ENCODE peak calls at places on chromosomes 5 and 9, in four cellular contexts. U is fibroblast of lung, X is Caco-2, I is OCI-LY7. O is an unnamed sample. For H3K4me1, the result is how much of the 10 kb centered on the place peaks cover.

GRCh38 chr5:146515473-146516150 is 378 bp downstream of the GPR151 start:
- DNase-seq in U (no peak), X (no peak), I (no peak), O (no peak)

GRCh38 chr9:74960548-74960947 is 7.8 kb upstream of the C9orf40 start:
- DNase-seq in I (no peak), X (no peak), U (peak), O (no peak)

GRCh38 chr5:61974680-61975079 is 331.3 kb upstream of the KIF2A start:
- DNase-seq in X (no peak), I (no peak), U (no peak), O (no peak)

GRCh38 chr9:3398232-3398648 is 127.6 kb downstream of the RFX3 start:
- DNase-seq in U (no peak), I (peak), X (no peak), O (no peak)

GRCh38 chr5:96337048-96337781 is 95.8 kb downstream of the PCSK1 start:
- DNase-seq in X (peak), U (no peak), I (no peak), O (no peak)

GRCh38 chr5:127088226-127088625 is 14.9 kb upstream of the C5orf63 start:
- DNase-seq in I (no peak), X (no peak), U (peak), O (peak)

GRCh38 chr5:136501133-136501532 is 135.8 kb upstream of the TRPC7 start:
- DNase-seq in X (no peak), I (no peak), U (no peak), O (no peak)

GRCh38 chr9:83920469-83920941 is 727 bp downstream of the KIF27 start:
- DNase-seq in I (no peak), X (no peak), U (peak), O (no peak)

GRCh38 chr9:110995511-110996340 is 42.5 kb downstream of the LPAR1 start:
- DNase-seq in U (peak), X (no peak), I (no peak), O (no peak)

GRCh38 chr9:122806661-122807060 is 6.7 kb downstream of the OR1K1 start:
- DNase-seq in I (no peak), U (peak), X (no peak), O (no peak)

GRCh38 chr9:134641173-134641985 is at the start of gene COL5A1:
- DNase-seq in U (peak), I (no peak), X (peak), O (no peak)

GRCh38 chr9:120478208-120478607 is 101.8 kb downstream of the CDK5RAP2 start:
- DNase-seq in X (no peak), U (peak), I (no peak), O (no peak)

GRCh38 chr9:97388721-97389238 is 23.1 kb upstream of the TDRD7 start:
- DNase-seq in U (no peak), I (no peak), X (no peak), O (peak)

GRCh38 chr9:118575341-118576070 is 793.7 kb downstream of the BRINP1 start:
- DNase-seq in I (no peak), X (no peak), U (peak), O (no peak)

GRCh38 chr9:1049641-1050040 is 516 bp upstream of the DMRT2 start:
- DNase-seq in I (peak), U (no peak), X (no peak), O (no peak)

GRCh38 chr9:110691002-110691549 is 22.5 kb downstream of the MUSK start:
- DNase-seq in I (no peak), U (peak), X (no peak), O (peak)

GRCh38 chr9:89604463-89605180 is at the start of gene GADD45G:
- DNase-seq in U (peak), I (no peak), X (peak), O (peak)

GRCh38 chr9:126682928-126683697 is 69.4 kb downstream of the LMX1B start:
- DNase-seq in I (no peak), U (no peak), X (no peak), O (no peak)

GRCh38 chr5:142819816-142820215 is 49.6 kb downstream of the ARHGAP26 start:
- DNase-seq in I (no peak), U (no peak), X (no peak), O (no peak)

GRCh38 chr5:155080721-155081120 is 67.2 kb downstream of the KIF4B start:
- DNase-seq in I (no peak), U (peak), X (no peak), O (no peak)

GRCh38 chr9:134775552-134775951 is 105.1 kb upstream of the FCN2 start:
- DNase-seq in U (peak), I (no peak), X (no peak), O (no peak)

GRCh38 chr9:35277649-35278359 is 116.0 kb downstream of the UNC13B start:
- DNase-seq in I (no peak), X (no peak), U (peak), O (no peak)

GRCh38 chr5:150774145-150774544 is 4.4 kb upstream of the SMIM3 start:
- DNase-seq in X (no peak), I (no peak), U (peak), O (peak)

GRCh38 chr5:172534229-172535169 is 80.2 kb upstream of the SH3PXD2B start:
- DNase-seq in X (no peak), I (no peak), U (peak), O (no peak)

GRCh38 chr5:153463806-153464205 is 26.7 kb upstream of the GRIA1 start:
- DNase-seq in X (no peak), I (no peak), U (peak), O (no peak)

GRCh38 chr5:79873216-79873615 is 117.8 kb downstream of the MTX3 start:
- DNase-seq in U (no peak), X (no peak), I (no peak), O (no peak)

GRCh38 chr5:159082491-159082890 is 17.2 kb downstream of the EBF1 start:
- DNase-seq in U (no peak), X (no peak), I (no peak), O (no peak)

GRCh38 chr5:109874108-109874507 is 184.4 kb downstream of the MAN2A1 start:
- DNase-seq in U (no peak), I (no peak), X (no peak), O (no peak)

GRCh38 chr5:130479045-130479804 is 575.0 kb downstream of the CHSY3 start:
- DNase-seq in I (no peak), U (no peak), X (no peak), O (peak)

GRCh38 chr5:54645888-54646284 is 128.3 kb downstream of the SNX18 start:
- DNase-seq in I (no peak), X (no peak), U (no peak), O (no peak)

GRCh38 chr9:81207651-81208050 is 481.7 kb downstream of the TLE1 start:
- DNase-seq in I (no peak), X (no peak), U (no peak), O (no peak)

DNA sequence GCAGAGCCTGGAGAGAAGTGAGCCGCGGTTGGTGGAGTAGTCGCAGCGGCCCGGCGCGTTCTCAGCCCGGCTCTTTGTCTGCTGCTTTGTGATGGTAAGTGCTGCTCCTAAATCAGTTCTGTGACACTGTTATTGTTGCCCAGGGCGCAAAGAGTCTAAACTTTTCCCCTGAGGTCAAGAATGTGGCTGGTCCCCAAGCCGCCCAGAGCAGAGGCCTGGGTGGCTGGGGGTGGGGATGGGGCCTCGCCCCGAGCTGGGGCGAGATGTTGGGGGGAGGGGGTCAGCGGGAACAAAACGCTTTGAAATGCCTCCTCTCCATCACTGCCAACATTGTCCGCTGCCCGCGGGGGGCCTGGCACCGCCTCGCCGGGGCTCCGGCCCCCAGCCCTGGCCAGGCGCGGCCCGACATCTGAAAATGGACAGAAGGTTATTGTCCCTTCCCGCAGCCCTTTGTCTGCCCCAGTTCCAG is 11.7 kb upstream of the CERCAM start:
- DNase-seq in I (no peak), U (no peak), X (no peak), O (no peak)
- H3K4me1 ChIP-seq in I (under half), U (under half), X (under half), O (under half)

DNA sequence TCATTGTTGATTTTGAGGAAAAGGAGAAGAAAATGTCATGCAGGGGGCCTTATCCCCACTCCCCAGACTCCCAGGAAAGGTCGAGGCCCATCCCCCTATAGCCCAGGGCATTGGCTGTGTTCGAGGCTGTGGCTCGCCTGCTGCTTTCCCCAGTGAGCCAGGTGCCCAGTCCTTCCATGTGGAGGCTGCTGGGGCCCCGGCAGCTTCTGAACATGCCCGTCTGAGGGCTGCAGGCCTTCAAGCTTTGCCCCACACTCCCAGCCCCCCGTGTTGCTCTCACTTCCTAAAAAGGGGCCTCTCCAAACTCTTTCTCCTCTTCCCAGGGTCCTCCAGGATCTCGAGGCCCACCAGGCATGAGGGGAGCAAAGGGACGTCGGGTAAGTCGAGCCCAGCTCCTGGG is 64.7 kb upstream of the ORM1 start:
- DNase-seq in I (no peak), U (no peak), X (no peak), O (no peak)
- H3K4me1 ChIP-seq in I (under half), U (under half), X (under half), O (under half)

GRCh38 chr9:100352727-100353505 is at the start of gene TEX10:
- DNase-seq in I (peak), X (peak), U (peak), O (peak)
- H3K4me1 ChIP-seq in I (half or more), X (under half), U (under half), O (under half)

GRCh38 chr5:148383564-148384388 is at the start of gene FBXO38:
- DNase-seq in U (peak), I (peak), X (peak), O (peak)
- H3K4me1 ChIP-seq in U (under half), I (under half), X (under half), O (under half)

DNA sequence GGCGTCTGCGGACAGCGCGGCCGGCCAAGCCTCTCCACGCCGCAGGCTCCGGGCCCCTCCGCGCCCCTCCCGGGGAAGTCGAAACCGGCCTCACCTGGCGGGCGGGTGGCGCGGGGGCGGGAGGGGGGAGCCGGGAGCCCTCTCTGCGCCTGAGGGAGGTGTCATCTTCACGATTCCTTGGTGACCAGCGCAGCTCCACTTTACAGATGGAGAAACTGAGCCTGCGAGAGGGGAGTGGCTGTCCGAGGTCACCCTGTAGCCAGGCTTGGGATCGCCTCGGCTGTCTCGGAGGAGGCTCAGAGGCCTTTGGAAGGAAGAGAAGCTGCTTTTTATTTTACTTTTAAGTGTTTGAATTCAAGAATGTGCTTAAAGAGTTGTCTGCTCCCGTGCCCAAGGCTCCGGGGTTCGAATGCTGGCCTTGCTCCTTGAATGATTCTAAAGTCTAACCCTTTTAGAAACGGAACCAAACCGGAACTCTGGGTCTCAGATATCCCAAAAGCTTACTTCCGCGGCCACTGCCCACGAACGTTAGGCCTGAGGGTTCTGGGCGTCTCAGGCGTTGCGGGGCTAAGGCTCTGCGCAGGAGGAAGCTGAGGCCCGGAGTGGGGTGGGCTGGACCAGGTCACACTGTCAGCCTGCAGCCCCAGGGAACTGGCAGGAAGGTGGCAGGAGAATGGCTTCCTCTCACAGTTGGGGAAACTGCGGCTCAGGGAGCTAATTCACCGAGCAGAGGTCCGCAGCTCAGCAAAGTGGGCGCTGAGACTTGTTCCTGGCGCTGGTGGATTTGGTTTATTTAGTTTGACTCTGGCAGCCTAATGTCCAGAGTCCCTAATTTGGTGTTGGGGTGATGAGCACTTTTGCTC is 827 bp downstream of the SUSD3 start:
- DNase-seq in U (no peak), I (peak), X (no peak), O (no peak)
- H3K4me1 ChIP-seq in U (under half), I (half or more), X (under half), O (under half)

GRCh38 chr5:170248635-170249227 is 15.9 kb downstream of the C5orf58 start:
- DNase-seq in U (no peak), I (no peak), X (no peak), O (no peak)
- H3K4me1 ChIP-seq in U (under half), I (under half), X (under half), O (under half)

GRCh38 chr5:157273131-157273556 is 7.2 kb downstream of the CYFIP2 start:
- DNase-seq in U (no peak), X (no peak), I (peak), O (no peak)

GRCh38 chr5:157269165-157269671 is 3.3 kb downstream of the CYFIP2 start:
- DNase-seq in U (peak), X (no peak), I (peak), O (no peak)

GRCh38 chr5:157275403-157275802 is 9.5 kb downstream of the CYFIP2 start:
- DNase-seq in I (no peak), X (no peak), U (no peak), O (no peak)

GRCh38 chr5:157269763-157270272 is 3.9 kb downstream of the CYFIP2 start:
- DNase-seq in I (no peak), X (no peak), U (no peak), O (no peak)

GRCh38 chr5:157271740-157272271 is 5.9 kb downstream of the CYFIP2 start:
- DNase-seq in X (no peak), I (peak), U (no peak), O (no peak)
- H3K4me1 ChIP-seq in X (under half), I (half or more), U (under half), O (under half)